ENCODE peak calls at places on chromosomes 1 and 21, in nine cellular contexts. V, A, C, Y, D, X, F, T and O are unnamed samples.
A peak's percentile ranks its signal among the peaks of the same experiment; 100 is the strongest.

GRCh38 chr1:147245129-147245528 is 2.6 kb downstream of the CHD1L start:
- DNase-seq in V (no peak), Y (no peak), A (no peak), C (no peak), F (no peak), D (no peak), X (no peak), T (peak; percentile 15), O (no peak)

GRCh38 chr1:226549094-226549936 is 751 bp downstream of the STUM start:
- DNase-seq in A (no peak), F (no peak), D (peak; percentile 67), Y (no peak), C (no peak), X (no peak), V (peak; percentile 17), T (peak; percentile 15), O (peak; percentile 68)

GRCh38 chr1:111228748-111229126 is 1.2 kb downstream of the CHI3L2 start:
- DNase-seq in T (no peak), X (no peak), A (no peak), F (no peak), Y (no peak), D (no peak), V (no peak), C (no peak), O (no peak)

GRCh38 chr1:231776006-231776707 is 149.6 kb downstream of the DISC1 start:
- DNase-seq in Y (no peak), C (no peak), D (no peak), T (no peak), F (peak; percentile 11), A (peak; percentile 19), V (no peak), X (no peak), O (no peak)

GRCh38 chr1:200458780-200459179 is 48.9 kb upstream of the ZNF281 start:
- DNase-seq in D (no peak), Y (no peak), F (no peak), A (no peak), X (no peak), T (no peak), V (no peak), C (no peak), O (no peak)

GRCh38 chr1:159171254-159171687 is at the start of gene CADM3:
- DNase-seq in Y (no peak), C (peak; percentile 74), D (peak; percentile 80), X (peak; percentile 33), F (no peak), V (no peak), A (no peak), T (no peak), O (peak; percentile 97)

GRCh38 chr1:115258302-115258866 is 79.7 kb downstream of the NGF start:
- DNase-seq in C (no peak), X (no peak), F (no peak), D (no peak), V (no peak), A (peak; percentile 60), Y (no peak), T (no peak), O (no peak)

GRCh38 chr21:36411301-36411700 is 26.1 kb downstream of the CHAF1B start:
- DNase-seq in V (no peak), T (no peak), A (no peak), Y (no peak), F (no peak), C (no peak), D (no peak), X (no peak), O (no peak)

GRCh38 chr1:83931658-83932253 is 67.2 kb downstream of the TTLL7 start:
- DNase-seq in C (peak; percentile 55), Y (no peak), V (no peak), F (peak; percentile 15), T (peak; percentile 58), A (peak; percentile 44), D (no peak), X (peak; percentile 12), O (peak; percentile 51)